ENCODE peak calls at places on chromosome 22, in eight cellular contexts. E is neural crest cell, V is A549, W is spleen, H is MCF 10A, L is pancreas, C is WTC11, G is kidney epithelial cell. B is an unnamed sample.

GRCh38 chr22:30920407-30920806 is 48.2 kb downstream of the MORC2 start:
- DNase-seq in E (peak; percentile 91), V (peak; percentile 70), W (peak; percentile 92), H (peak; percentile 72), L (peak; percentile 72), C (peak; percentile 88), G (peak; percentile 21), B (no peak)

GRCh38 chr22:44668190-44668885 is 33.7 kb upstream of the PRR5 start:
- DNase-seq in E (no peak), V (no peak), W (peak; percentile 87), H (no peak), L (no peak), C (peak; percentile 70), G (no peak), B (no peak)

GRCh38 chr22:20637740-20638139 is 130.3 kb downstream of the MED15 start:
- DNase-seq in E (no peak), V (no peak), W (no peak), H (no peak), L (no peak), C (no peak), G (no peak), B (no peak)

GRCh38 chr22:47192651-47193437 is 430.4 kb downstream of the TBC1D22A start:
- DNase-seq in E (no peak), V (peak; percentile 74), W (peak; percentile 75), H (peak; percentile 23), L (no peak), C (peak; percentile 47), G (no peak), B (no peak)

GRCh38 chr22:20238567-20239062 is 29.5 kb downstream of the RTN4R start:
- DNase-seq in E (peak; percentile 36), V (peak; percentile 48), W (peak; percentile 89), H (peak; percentile 39), L (peak; percentile 76), C (peak; percentile 89), G (no peak), B (peak; percentile 98)

GRCh38 chr22:22752556-22753477 is 108.4 kb downstream of the GGTLC2 start:
- DNase-seq in E (no peak), V (no peak), W (no peak), H (peak; percentile 93), L (no peak), C (no peak), G (no peak), B (no peak)

GRCh38 chr22:38317237-38317994 is at the start of gene CSNK1E:
- DNase-seq in E (peak; percentile 63), V (peak; percentile 44), W (peak; percentile 94), H (peak; percentile 69), L (peak; percentile 85), C (peak; percentile 75), G (no peak), B (peak; percentile 67)

GRCh38 chr22:44793506-44794225 is 41.3 kb downstream of the ARHGAP8 start:
- DNase-seq in E (no peak), V (no peak), W (peak; percentile 44), H (no peak), L (no peak), C (no peak), G (no peak), B (no peak)

GRCh38 chr22:17706947-17707346 is 67.3 kb downstream of the BID start:
- DNase-seq in E (no peak), V (no peak), W (no peak), H (no peak), L (no peak), C (no peak), G (no peak), B (no peak)
- TF ChIP-seq CTCF in E (no peak), V (no peak), W (no peak), H (no peak), L (no peak), C (no peak), G (no peak), B (no peak)

GRCh38 chr22:43587574-43587973 is 175.8 kb downstream of the MPPED1 start:
- DNase-seq in E (no peak), V (peak; percentile 12), W (no peak), H (peak; percentile 3), L (no peak), C (no peak), G (no peak), B (no peak)

GRCh38 chr22:43592470-43592869 is 180.7 kb downstream of the MPPED1 start:
- DNase-seq in E (peak; percentile 16), V (peak; percentile 1), W (no peak), H (peak; percentile 3), L (no peak), C (peak; percentile 68), G (no peak), B (no peak)
- TF ChIP-seq CTCF in E (peak; percentile 36), V (no peak), W (no peak), H (no peak), L (no peak), C (peak; percentile 49), G (peak; percentile 8), B (peak; percentile 5)

DNA sequence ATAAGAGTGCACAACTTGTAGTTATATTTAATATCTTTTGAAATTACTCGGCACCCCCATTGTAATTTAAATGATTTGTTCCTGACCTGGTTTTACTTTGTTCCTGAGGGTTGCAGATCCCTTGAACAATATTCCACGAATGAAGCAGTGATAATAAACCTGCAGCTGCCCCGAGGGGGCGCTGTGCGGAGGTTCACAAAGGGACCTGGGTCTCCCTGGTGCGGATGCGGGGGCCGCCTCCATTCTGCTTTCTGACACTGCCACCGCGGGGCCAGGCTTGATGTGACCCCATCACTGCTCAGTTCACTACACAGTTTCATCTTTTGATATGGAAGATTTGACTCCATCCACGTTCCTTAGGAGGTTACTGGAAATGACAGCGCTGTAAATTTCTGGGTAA is 62.9 kb upstream of the PRODH start:
- DNase-seq in E (peak; percentile 17), V (no peak), W (no peak), H (peak; percentile 14), L (no peak), C (peak; percentile 87), G (no peak), B (no peak)
- TF ChIP-seq CTCF in E (peak; percentile 50), V (no peak), W (no peak), H (peak; percentile 12), L (no peak), C (peak; percentile 86), G (no peak), B (no peak)

DNA sequence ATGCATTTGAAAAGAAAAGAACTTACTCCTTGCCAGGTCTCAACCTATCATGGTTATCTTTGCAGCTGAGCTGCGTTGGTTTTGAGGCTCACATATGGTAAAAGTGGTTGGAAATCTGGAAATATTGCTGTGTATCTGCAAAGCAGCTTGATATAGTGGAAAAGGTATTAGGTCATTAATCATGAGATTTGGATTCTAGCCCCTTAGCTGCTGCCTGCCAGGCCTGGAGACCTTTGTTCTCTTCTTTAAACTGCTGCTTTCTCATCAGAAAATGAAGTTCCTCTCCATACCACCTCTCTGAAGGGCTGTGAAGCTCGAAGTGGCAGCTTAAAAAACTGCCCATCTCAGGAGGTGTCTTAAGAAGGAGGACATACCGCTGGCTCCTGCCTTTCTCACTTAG is 5.7 kb downstream of the PPARA start:
- DNase-seq in E (no peak), V (no peak), W (no peak), H (no peak), L (no peak), C (no peak), G (no peak), B (no peak)
- TF ChIP-seq CTCF in E (no peak), V (no peak), W (no peak), H (no peak), L (no peak), C (no peak), G (no peak), B (no peak)

DNA sequence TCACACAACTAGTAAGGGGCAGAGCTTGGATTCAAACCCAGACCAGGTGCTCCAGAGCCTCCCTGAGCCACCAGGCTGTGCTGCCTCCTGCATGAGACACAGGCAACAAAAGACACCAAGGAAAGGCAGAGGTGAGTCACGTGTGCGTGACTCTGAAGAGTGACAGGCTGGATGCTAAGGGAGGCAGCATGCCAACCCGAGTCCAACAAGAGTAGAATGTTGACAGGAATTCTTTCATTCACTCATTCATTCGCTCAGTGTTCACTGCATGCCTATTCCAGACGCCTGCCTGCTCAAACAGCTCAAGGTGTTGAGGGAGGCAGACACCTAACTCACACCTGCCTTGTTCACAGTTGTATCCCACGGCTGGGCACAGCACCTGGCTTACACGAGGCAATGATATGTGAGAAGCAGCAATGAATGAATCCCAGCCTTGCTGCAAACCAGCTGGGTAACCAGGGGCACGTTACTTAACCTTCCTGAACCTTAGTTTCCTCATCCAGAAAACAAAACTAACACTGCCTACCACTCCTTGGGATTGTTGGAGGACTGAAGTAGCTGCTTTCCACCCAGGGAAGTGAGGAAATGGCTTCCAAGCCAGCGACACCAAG is 73.8 kb upstream of the ARFGAP3 start:
- DNase-seq in E (no peak), V (peak; percentile 33), W (peak; percentile 73), H (peak; percentile 83), L (peak; percentile 86), C (no peak), G (no peak), B (no peak)
- TF ChIP-seq CTCF in E (no peak), V (no peak), W (no peak), H (peak; percentile 16), L (no peak), C (no peak), G (peak; percentile 24), B (no peak)

DNA sequence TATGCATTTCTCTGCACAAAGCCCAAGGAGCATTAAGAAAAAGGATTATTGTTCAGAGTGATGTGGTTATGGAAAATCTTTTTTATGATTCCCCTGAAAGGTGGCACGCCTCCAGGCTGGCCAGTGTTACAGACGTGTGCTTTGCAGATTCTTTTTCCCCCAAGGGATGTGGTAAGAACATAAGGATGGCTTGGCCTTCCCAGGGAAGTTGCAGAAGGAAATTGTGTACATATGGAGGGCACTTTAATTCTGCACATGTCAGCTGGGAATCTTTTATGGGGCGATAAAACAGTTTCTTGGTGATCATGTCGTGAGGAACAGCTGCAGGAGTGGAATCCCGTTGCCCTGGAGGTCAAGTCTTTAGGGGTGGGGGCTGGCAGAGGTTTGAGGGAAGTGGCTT is 9.7 kb downstream of the SMARCB1 start:
- DNase-seq in E (no peak), V (no peak), W (no peak), H (no peak), L (no peak), C (no peak), G (no peak), B (no peak)
- TF ChIP-seq CTCF in E (no peak), V (no peak), W (no peak), H (no peak), L (no peak), C (no peak), G (no peak), B (no peak)

DNA sequence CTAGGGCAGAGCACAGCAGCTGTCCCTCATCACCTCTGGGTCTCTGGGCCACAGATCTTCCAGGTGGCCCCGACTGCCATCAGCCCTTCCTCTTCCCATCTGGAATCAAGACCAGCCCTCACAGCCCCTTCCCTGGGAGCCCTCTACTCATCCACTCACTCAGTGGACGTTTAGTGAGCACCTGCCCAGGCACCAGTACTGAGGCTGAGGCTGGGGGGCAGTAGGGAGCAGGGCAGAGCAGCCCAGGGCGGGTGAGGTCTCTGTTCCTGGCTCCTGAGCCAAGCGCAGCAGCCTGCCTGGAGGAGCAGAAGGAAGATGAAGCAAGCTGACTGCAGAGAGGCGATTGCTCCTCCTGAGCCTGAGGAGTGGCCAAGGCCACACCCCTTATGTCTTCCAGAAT is 5.5 kb downstream of the MAPK8IP2 start:
- DNase-seq in E (no peak), V (no peak), W (no peak), H (no peak), L (no peak), C (no peak), G (no peak), B (no peak)
- TF ChIP-seq CTCF in E (no peak), V (no peak), W (no peak), H (no peak), L (no peak), C (no peak), G (no peak), B (no peak)